ENCODE peak calls at places on chromosome 9, in seven cellular contexts. Y is CD8-positive, alpha-beta T cell; Z is choroid plexus epithelial cell; F is MM.1S; V is mesothelial cell of epicardium; P is endothelial cell; D is GM10248. U is an unnamed sample.

GRCh38 chr9:82526629-82527028 is 536.3 kb downstream of the RASEF start:
- DNase-seq in F (no peak), P (no peak), V (no peak), Y (no peak), D (no peak), Z (no peak), U (no peak)

GRCh38 chr9:70597886-70598285 is 183.4 kb upstream of the KLF9 start:
- DNase-seq in Z (no peak), V (no peak), Y (no peak), P (no peak), F (no peak), D (no peak), U (no peak)

GRCh38 chr9:72524820-72525539 is 3.6 kb downstream of the TMC1 start:
- DNase-seq in D (peak), P (no peak), Y (no peak), V (no peak), Z (peak), F (no peak), U (peak)

GRCh38 chr9:132855904-132856303 is 22.2 kb downstream of the AK8 start:
- DNase-seq in D (no peak), Z (no peak), F (no peak), P (no peak), Y (no peak), V (no peak), U (no peak)

GRCh38 chr9:94889627-94890026 is 163.1 kb downstream of the AOPEP start:
- DNase-seq in Y (no peak), V (no peak), P (no peak), Z (no peak), D (no peak), F (no peak), U (no peak)

GRCh38 chr9:6757988-6758417 is 230 bp downstream of the KDM4C start:
- DNase-seq in D (peak), F (no peak), V (peak), P (no peak), Z (no peak), Y (no peak), U (peak)

GRCh38 chr9:101524371-101524770 is 9.3 kb upstream of the RNF20 start:
- DNase-seq in Z (no peak), V (no peak), P (no peak), Y (no peak), D (no peak), F (no peak), U (no peak)

GRCh38 chr9:137461663-137462395 is 2.7 kb upstream of the NSMF start:
- DNase-seq in Y (peak), Z (peak), V (peak), D (peak), F (no peak), P (no peak), U (peak)

GRCh38 chr9:18126776-18127175 is 347.2 kb upstream of the ADAMTSL1 start:
- DNase-seq in V (no peak), D (no peak), F (no peak), Y (no peak), Z (no peak), P (no peak), U (no peak)

GRCh38 chr9:37325778-37326177 is 96.7 kb upstream of the GRHPR start:
- DNase-seq in V (no peak), D (no peak), Z (peak), P (no peak), F (no peak), Y (no peak), U (no peak)

GRCh38 chr9:77910216-77910615 is 121.4 kb downstream of the GNAQ start:
- DNase-seq in V (no peak), D (no peak), P (no peak), Z (no peak), Y (no peak), F (no peak), U (no peak)

GRCh38 chr9:99511723-99512122 is 289.6 kb downstream of the SEC61B start:
- DNase-seq in P (no peak), V (no peak), F (no peak), Y (no peak), D (no peak), Z (no peak), U (no peak)
- TF ChIP-seq CTCF in P (no peak), V (no peak), F (no peak), Y (no peak), D (no peak), Z (peak), U (no peak)

GRCh38 chr9:121609845-121610637 is 41.4 kb upstream of the DAB2IP start:
- DNase-seq in D (no peak), V (no peak), Z (peak), Y (no peak), P (no peak), F (no peak), U (no peak)

GRCh38 chr9:121612511-121612998 is 38.9 kb upstream of the DAB2IP start:
- DNase-seq in F (no peak), V (no peak), Y (no peak), D (no peak), Z (no peak), P (no peak), U (no peak)

GRCh38 chr9:121613009-121613766 is 38.2 kb upstream of the DAB2IP start:
- DNase-seq in F (no peak), Y (no peak), V (no peak), P (no peak), D (no peak), Z (no peak), U (no peak)

GRCh38 chr9:121607434-121608248 is 43.8 kb upstream of the DAB2IP start:
- DNase-seq in F (no peak), Y (no peak), P (no peak), V (no peak), D (no peak), Z (no peak), U (no peak)

GRCh38 chr9:121610638-121610953 is 40.8 kb upstream of the DAB2IP start:
- DNase-seq in Y (no peak), V (no peak), D (no peak), P (no peak), F (no peak), Z (no peak), U (no peak)
- TF ChIP-seq CTCF in Y (no peak), V (no peak), D (no peak), P (no peak), F (no peak), Z (no peak), U (no peak)

DNA sequence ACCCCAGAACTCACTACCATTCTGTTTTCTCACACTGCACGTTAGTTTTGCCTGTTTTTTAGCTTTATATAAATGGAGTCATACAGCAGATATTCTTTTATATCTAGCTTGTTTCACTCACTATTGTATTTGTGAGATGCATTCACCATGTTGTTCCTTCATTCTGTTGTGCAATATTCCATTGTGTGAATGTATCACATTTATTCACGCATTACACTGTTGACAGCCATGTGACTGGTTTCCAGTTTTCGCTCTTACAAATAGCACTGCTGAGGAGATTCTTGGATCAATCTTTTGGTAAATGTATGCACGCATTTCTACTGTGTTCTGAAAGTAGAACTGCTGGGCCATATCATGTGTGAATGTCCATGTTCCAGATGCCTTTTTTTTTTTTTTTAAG is 6.4 kb upstream of the SNX30 start:
- DNase-seq in D (no peak), P (no peak), V (no peak), F (no peak), Y (no peak), Z (no peak), U (no peak)
- TF ChIP-seq CTCF in D (no peak), P (no peak), V (no peak), F (no peak), Y (no peak), Z (no peak), U (no peak)

DNA sequence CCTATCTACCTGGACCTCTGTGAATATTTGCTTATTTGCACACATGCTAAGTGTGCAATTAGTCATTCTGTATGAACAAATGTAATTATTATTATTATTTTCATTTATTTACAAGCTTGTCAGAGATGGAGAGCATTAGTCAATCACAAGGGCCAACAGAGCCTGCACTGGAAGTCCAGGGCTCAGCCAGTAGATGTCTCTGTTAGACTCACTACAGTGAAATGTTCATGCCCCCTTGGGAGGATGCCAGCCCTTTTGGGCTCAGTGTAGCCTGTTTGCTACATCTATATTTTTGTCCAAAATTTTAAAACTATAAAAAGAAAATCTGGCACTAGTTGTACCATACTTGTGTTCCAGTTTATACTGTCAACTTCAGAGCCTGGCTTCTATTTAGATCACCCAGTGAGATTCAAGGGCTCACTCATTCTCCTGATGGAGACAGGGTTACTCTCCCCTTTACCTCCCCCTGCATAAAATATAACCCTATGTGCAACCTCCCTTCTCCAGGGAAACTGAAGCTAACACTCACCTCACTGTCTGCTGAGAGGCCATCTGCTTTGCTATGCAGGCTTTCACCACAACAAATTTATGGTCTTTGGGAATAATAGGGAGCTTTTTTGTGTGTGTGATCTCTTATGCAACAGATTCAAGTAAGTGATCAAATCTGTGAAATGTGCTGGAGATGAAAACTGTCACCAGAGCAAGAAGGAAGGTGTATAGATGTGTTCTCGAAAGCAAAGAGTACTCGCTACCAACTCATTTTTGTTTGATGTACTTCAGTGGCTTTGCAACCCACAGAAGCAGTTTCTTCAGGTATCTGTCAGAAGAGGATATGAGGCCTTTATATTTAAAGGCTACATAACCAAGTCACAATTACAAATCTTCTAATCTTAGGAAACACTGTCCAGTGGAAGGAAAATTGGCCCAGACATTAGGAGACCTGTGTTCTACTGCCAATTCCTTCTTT is 99.9 kb upstream of the TLE4 start:
- DNase-seq in Y (peak), P (no peak), Z (peak), F (no peak), V (no peak), D (no peak), U (no peak)
- TF ChIP-seq CTCF in Y (no peak), P (no peak), Z (peak), F (no peak), V (no peak), D (no peak), U (no peak)